ENCODE peak calls at places on chromosomes 3 and 15, in eight cellular contexts. V is heart left ventricle; U is psoas muscle; T is GM23338; C is testis; E is naive thymus-derived CD4-positive, alpha-beta T cell; K is tibial artery; H is A549. Z is an unnamed sample.

GRCh38 chr15:101121511-101122090 is 130.2 kb downstream of the CHSY1 start:
- DNase-seq in V (peak), U (peak), T (peak), C (peak), E (no peak), K (peak), H (no peak), Z (peak)

GRCh38 chr3:72165337-72165736 is 380.4 kb upstream of the PROK2 start:
- DNase-seq in V (no peak), U (no peak), T (no peak), C (no peak), E (no peak), K (no peak), H (no peak), Z (no peak)

GRCh38 chr3:35633332-35634124 is 5.8 kb upstream of the ARPP21 start:
- DNase-seq in V (no peak), U (no peak), T (no peak), C (no peak), E (no peak), K (no peak), H (no peak), Z (no peak)

GRCh38 chr3:113953677-113954076 is 5.9 kb downstream of the ZDHHC23 start:
- DNase-seq in V (no peak), U (no peak), T (no peak), C (no peak), E (no peak), K (no peak), H (no peak), Z (no peak)

GRCh38 chr3:133592843-133593242 is 19.4 kb downstream of the CDV3 start:
- DNase-seq in V (no peak), U (no peak), T (no peak), C (no peak), E (no peak), K (no peak), H (no peak), Z (no peak)

GRCh38 chr3:19645093-19645492 is 288.9 kb downstream of the EFHB start:
- DNase-seq in V (no peak), U (no peak), T (no peak), C (no peak), E (no peak), K (no peak), H (no peak), Z (no peak)

GRCh38 chr3:88150771-88151170 is 1.0 kb downstream of the C3orf38 start:
- DNase-seq in V (no peak), U (no peak), T (no peak), C (no peak), E (no peak), K (no peak), H (no peak), Z (no peak)

GRCh38 chr3:98746882-98747281 is 16.3 kb upstream of the ST3GAL6 start:
- DNase-seq in V (no peak), U (no peak), T (no peak), C (no peak), E (no peak), K (no peak), H (no peak), Z (no peak)

GRCh38 chr15:27271258-27271657 is 300.3 kb downstream of the GABRG3 start:
- DNase-seq in V (no peak), U (no peak), T (peak), C (no peak), E (no peak), K (no peak), H (no peak), Z (no peak)

GRCh38 chr3:183298708-183299153 is 45.7 kb downstream of the B3GNT5 start:
- DNase-seq in V (peak), U (peak), T (peak), C (no peak), E (no peak), K (peak), H (no peak), Z (peak)

GRCh38 chr15:53126144-53126543 is 336.0 kb upstream of the ONECUT1 start:
- DNase-seq in V (no peak), U (no peak), T (no peak), C (no peak), E (no peak), K (no peak), H (no peak), Z (no peak)

GRCh38 chr15:101016581-101016980 is 97.4 kb downstream of the LRRK1 start:
- DNase-seq in V (no peak), U (no peak), T (no peak), C (peak), E (no peak), K (no peak), H (no peak), Z (no peak)

GRCh38 chr15:71651750-71652186 is 158.6 kb upstream of the NR2E3 start:
- DNase-seq in V (no peak), U (no peak), T (peak), C (peak), E (no peak), K (peak), H (peak), Z (no peak)
- H3K27ac ChIP-seq in V (no peak), U (no peak), T (no peak), C (no peak), E (no peak), K (no peak), H (peak), Z (no peak)

GRCh38 chr3:32410367-32411246 is 19.0 kb downstream of the CMTM7 start:
- DNase-seq in V (no peak), U (no peak), T (peak), C (no peak), E (no peak), K (no peak), H (no peak), Z (no peak)
- H3K4me3 ChIP-seq in V (no peak), U (no peak), T (no peak), C (no peak), E (no peak), K (no peak), H (no peak), Z (no peak)

DNA sequence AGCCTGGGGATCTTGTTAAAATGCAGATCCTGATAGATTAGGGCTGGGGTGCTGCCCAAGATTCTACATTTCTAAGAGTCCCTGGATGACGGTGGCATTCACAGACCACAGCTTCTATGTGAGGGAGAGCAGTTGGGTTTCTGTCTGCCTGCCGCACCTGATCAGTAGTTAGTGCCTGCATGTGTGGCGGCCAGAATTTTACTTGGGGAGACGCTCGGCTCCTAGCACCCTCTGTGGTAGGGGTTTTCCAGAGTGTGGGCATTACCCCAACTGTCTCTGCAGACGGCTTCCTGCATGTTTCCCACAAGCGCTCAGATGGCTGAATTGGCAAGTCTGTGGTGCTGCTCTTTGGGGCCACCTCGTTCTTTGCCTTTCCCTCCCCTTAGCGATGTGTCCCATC is 8.3 kb downstream of the GHRL start:
- DNase-seq in V (no peak), U (no peak), T (no peak), C (no peak), E (no peak), K (no peak), H (no peak), Z (no peak)
- H3K27ac ChIP-seq in V (no peak), U (no peak), T (no peak), C (no peak), E (peak), K (no peak), H (no peak), Z (no peak)

GRCh38 chr15:56471440-56472069 is 6.6 kb upstream of the MNS1 start:
- DNase-seq in V (no peak), U (no peak), T (no peak), C (no peak), E (no peak), K (no peak), H (no peak), Z (no peak)

GRCh38 chr15:56467626-56468025 is 2.7 kb upstream of the MNS1 start:
- DNase-seq in V (no peak), U (no peak), T (no peak), C (no peak), E (no peak), K (no peak), H (no peak), Z (no peak)

GRCh38 chr15:56464893-56465520 is at the start of gene MNS1:
- DNase-seq in V (peak), U (peak), T (peak), C (peak), E (peak), K (peak), H (peak), Z (peak)

GRCh38 chr15:56469484-56469883 is 4.5 kb upstream of the MNS1 start:
- DNase-seq in V (no peak), U (no peak), T (no peak), C (no peak), E (no peak), K (no peak), H (no peak), Z (no peak)

GRCh38 chr15:56468271-56468912 is 3.5 kb upstream of the MNS1 start:
- DNase-seq in V (no peak), U (no peak), T (no peak), C (no peak), E (no peak), K (no peak), H (no peak), Z (no peak)
- H3K4me3 ChIP-seq in V (no peak), U (no peak), T (no peak), C (no peak), E (peak), K (no peak), H (no peak), Z (peak)

GRCh38 chr3:188184649-188185048 is 30.7 kb downstream of the LPP start:
- DNase-seq in V (no peak), U (no peak), T (peak), C (no peak), E (no peak), K (no peak), H (no peak), Z (no peak)
- H3K27ac ChIP-seq in V (peak), U (peak), T (no peak), C (no peak), E (no peak), K (peak), H (no peak), Z (no peak)

DNA sequence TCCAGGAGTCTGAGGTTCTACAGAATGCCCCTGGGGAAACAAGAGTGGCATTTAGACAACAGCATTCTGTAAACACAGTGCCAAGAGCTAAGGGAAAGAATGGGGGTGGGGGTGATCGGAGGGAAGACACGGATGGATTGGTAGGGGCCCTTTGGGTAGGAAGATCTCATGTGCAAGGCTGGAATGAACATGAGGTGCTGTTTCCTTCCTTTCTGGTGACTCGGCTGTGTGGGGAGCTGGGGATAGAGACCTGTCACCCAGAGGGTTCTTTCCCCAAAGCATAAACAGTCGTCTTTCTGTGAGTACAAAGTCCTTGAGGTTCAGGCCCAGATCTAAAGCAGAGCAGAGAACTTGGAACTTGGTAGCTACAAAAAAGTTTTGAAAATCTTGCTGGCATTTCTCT is 11.7 kb downstream of the TPM1 start:
- DNase-seq in V (no peak), U (no peak), T (peak), C (no peak), E (no peak), K (no peak), H (no peak), Z (no peak)
- H3K4me3 ChIP-seq in V (no peak), U (no peak), T (no peak), C (no peak), E (no peak), K (peak), H (peak), Z (no peak)

GRCh38 chr15:39376371-39376909 is 204.4 kb upstream of the THBS1 start:
- DNase-seq in V (no peak), U (no peak), T (no peak), C (no peak), E (no peak), K (no peak), H (no peak), Z (no peak)
- H3K27ac ChIP-seq in V (no peak), U (no peak), T (no peak), C (no peak), E (no peak), K (peak), H (no peak), Z (no peak)